ENCODE peak calls at places on chromosome 20, in eight cellular contexts. One of them, this sample, is unnamed.

GRCh38 chr20:63574156-63574828 is at the start of gene HELZ2:
- DNase-seq in tibial artery: peak; percentile 84
- DNase-seq in fibroblast of lung: peak; percentile 53
- DNase-seq in transverse colon: peak; percentile 88
- DNase-seq in heart right ventricle: peak; percentile 82
- DNase-seq in heart left ventricle: peak; percentile 81
- DNase-seq in PC-3: peak; percentile 58
- DNase-seq in naive thymus-derived CD4-positive, alpha-beta T cell: no peak
- DNase-seq in this sample: no peak

GRCh38 chr20:15799871-15800270 is 773.4 kb downstream of the KIF16B start:
- DNase-seq in tibial artery: no peak
- DNase-seq in fibroblast of lung: peak; percentile 15
- DNase-seq in transverse colon: no peak
- DNase-seq in heart right ventricle: no peak
- DNase-seq in heart left ventricle: no peak
- DNase-seq in PC-3: peak; percentile 79
- DNase-seq in naive thymus-derived CD4-positive, alpha-beta T cell: no peak
- DNase-seq in this sample: no peak

GRCh38 chr20:30168025-30168799 is 1089.3 kb upstream of the DEFB115 start:
- DNase-seq in tibial artery: peak; percentile 59
- DNase-seq in fibroblast of lung: no peak
- DNase-seq in transverse colon: no peak
- DNase-seq in heart right ventricle: peak; percentile 6
- DNase-seq in heart left ventricle: peak; percentile 9
- DNase-seq in PC-3: no peak
- DNase-seq in naive thymus-derived CD4-positive, alpha-beta T cell: peak; percentile 26
- DNase-seq in this sample: no peak

GRCh38 chr20:48826883-48827771 is 672 bp downstream of the PREX1 start:
- DNase-seq in tibial artery: no peak
- DNase-seq in fibroblast of lung: peak; percentile 39
- DNase-seq in transverse colon: peak; percentile 19
- DNase-seq in heart right ventricle: no peak
- DNase-seq in heart left ventricle: no peak
- DNase-seq in PC-3: peak; percentile 24
- DNase-seq in naive thymus-derived CD4-positive, alpha-beta T cell: no peak
- DNase-seq in this sample: no peak

GRCh38 chr20:56411759-56412472 is at the start of gene CASS4:
- DNase-seq in tibial artery: no peak
- DNase-seq in fibroblast of lung: peak; percentile 91
- DNase-seq in transverse colon: no peak
- DNase-seq in heart right ventricle: peak; percentile 34
- DNase-seq in heart left ventricle: peak; percentile 47
- DNase-seq in PC-3: peak; percentile 43
- DNase-seq in naive thymus-derived CD4-positive, alpha-beta T cell: peak; percentile 72
- DNase-seq in this sample: no peak

GRCh38 chr20:4729265-4729664 is 7.6 kb downstream of the PRND start:
- DNase-seq in tibial artery: no peak
- DNase-seq in fibroblast of lung: no peak
- DNase-seq in transverse colon: no peak
- DNase-seq in heart right ventricle: no peak
- DNase-seq in heart left ventricle: no peak
- DNase-seq in PC-3: no peak
- DNase-seq in naive thymus-derived CD4-positive, alpha-beta T cell: no peak
- DNase-seq in this sample: no peak

GRCh38 chr20:59776059-59776603 is 157.3 kb downstream of the SYCP2 start:
- DNase-seq in tibial artery: peak; percentile 21
- DNase-seq in fibroblast of lung: no peak
- DNase-seq in transverse colon: no peak
- DNase-seq in heart right ventricle: no peak
- DNase-seq in heart left ventricle: no peak
- DNase-seq in PC-3: no peak
- DNase-seq in naive thymus-derived CD4-positive, alpha-beta T cell: no peak
- DNase-seq in this sample: no peak

GRCh38 chr20:50586531-50587232 is 76.5 kb downstream of the PTPN1 start:
- DNase-seq in tibial artery: no peak
- DNase-seq in fibroblast of lung: no peak
- DNase-seq in transverse colon: no peak
- DNase-seq in heart right ventricle: no peak
- DNase-seq in heart left ventricle: no peak
- DNase-seq in PC-3: no peak
- DNase-seq in naive thymus-derived CD4-positive, alpha-beta T cell: no peak
- DNase-seq in this sample: no peak

GRCh38 chr20:11166716-11167115 is 492.9 kb upstream of the JAG1 start:
- DNase-seq in tibial artery: no peak
- DNase-seq in fibroblast of lung: no peak
- DNase-seq in transverse colon: no peak
- DNase-seq in heart right ventricle: no peak
- DNase-seq in heart left ventricle: no peak
- DNase-seq in PC-3: no peak
- DNase-seq in naive thymus-derived CD4-positive, alpha-beta T cell: no peak
- DNase-seq in this sample: no peak

GRCh38 chr20:31811198-31811597 is 8.0 kb upstream of the MYLK2 start:
- DNase-seq in tibial artery: no peak
- DNase-seq in fibroblast of lung: no peak
- DNase-seq in transverse colon: no peak
- DNase-seq in heart right ventricle: no peak
- DNase-seq in heart left ventricle: no peak
- DNase-seq in PC-3: no peak
- DNase-seq in naive thymus-derived CD4-positive, alpha-beta T cell: no peak
- DNase-seq in this sample: no peak

GRCh38 chr20:50085146-50085480 is 27.8 kb downstream of the UBE2V1 start:
- DNase-seq in tibial artery: peak; percentile 33
- DNase-seq in fibroblast of lung: no peak
- DNase-seq in transverse colon: no peak
- DNase-seq in heart right ventricle: no peak
- DNase-seq in heart left ventricle: no peak
- DNase-seq in PC-3: no peak
- DNase-seq in naive thymus-derived CD4-positive, alpha-beta T cell: no peak
- DNase-seq in this sample: no peak

GRCh38 chr20:48638546-48638945 is 189.3 kb downstream of the PREX1 start:
- DNase-seq in tibial artery: no peak
- DNase-seq in fibroblast of lung: peak; percentile 80
- DNase-seq in transverse colon: no peak
- DNase-seq in heart right ventricle: no peak
- DNase-seq in heart left ventricle: no peak
- DNase-seq in PC-3: peak; percentile 59
- DNase-seq in naive thymus-derived CD4-positive, alpha-beta T cell: no peak
- DNase-seq in this sample: no peak

GRCh38 chr20:1588869-1589460 is 30.8 kb downstream of the SIRPB1 start:
- DNase-seq in tibial artery: no peak
- DNase-seq in fibroblast of lung: no peak
- DNase-seq in transverse colon: no peak
- DNase-seq in heart right ventricle: no peak
- DNase-seq in heart left ventricle: no peak
- DNase-seq in PC-3: no peak
- DNase-seq in naive thymus-derived CD4-positive, alpha-beta T cell: no peak
- DNase-seq in this sample: no peak

GRCh38 chr20:47821481-47822100 is 36.3 kb upstream of the SULF2 start:
- DNase-seq in tibial artery: peak; percentile 43
- DNase-seq in fibroblast of lung: peak; percentile 47
- DNase-seq in transverse colon: no peak
- DNase-seq in heart right ventricle: no peak
- DNase-seq in heart left ventricle: no peak
- DNase-seq in PC-3: peak; percentile 96
- DNase-seq in naive thymus-derived CD4-positive, alpha-beta T cell: no peak
- DNase-seq in this sample: peak; percentile 68

DNA sequence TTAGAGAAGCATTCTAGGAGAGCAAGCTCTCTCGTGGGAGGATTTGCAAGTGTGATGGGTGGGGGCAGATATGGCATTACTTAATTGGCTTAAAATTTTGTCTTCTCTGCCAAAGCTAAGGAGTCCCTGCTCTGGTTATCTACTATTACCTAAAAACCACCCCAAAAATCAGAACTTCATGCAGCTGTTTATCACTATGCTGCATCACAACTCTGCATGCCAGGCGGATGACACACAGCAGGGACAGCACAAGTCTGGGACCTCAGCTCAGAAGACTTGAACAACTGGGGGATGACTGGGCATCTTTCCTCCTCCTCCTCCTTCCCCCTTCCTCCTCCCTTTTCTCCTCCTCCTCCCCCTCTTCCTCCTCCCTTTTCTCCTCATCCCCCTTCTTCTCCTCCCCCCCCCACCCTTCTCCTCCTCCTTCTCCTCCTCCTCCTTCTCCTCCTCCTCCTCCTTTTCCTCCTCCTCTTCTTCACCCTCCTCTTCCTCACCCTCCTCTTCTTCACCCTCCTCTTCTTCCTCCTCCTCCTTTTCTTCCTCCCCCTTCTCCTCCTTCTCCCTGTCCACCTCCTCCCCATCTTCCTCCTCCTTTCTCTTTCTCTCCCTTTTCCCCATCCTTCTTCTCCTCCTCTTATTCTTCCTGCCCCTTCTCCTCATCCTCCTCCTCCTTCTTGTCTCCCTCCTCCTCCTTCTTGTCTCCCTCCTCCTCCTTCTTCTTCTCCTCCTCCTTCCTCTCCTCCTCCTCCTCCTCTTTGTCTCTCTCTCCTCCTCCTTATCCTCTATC is 218.6 kb upstream of the PMEPA1 start:
- DNase-seq in tibial artery: no peak
- DNase-seq in fibroblast of lung: peak; percentile 68
- DNase-seq in transverse colon: no peak
- DNase-seq in heart right ventricle: no peak
- DNase-seq in heart left ventricle: no peak
- DNase-seq in PC-3: peak; percentile 66
- DNase-seq in naive thymus-derived CD4-positive, alpha-beta T cell: no peak
- DNase-seq in this sample: no peak
- H3K27ac ChIP-seq in tibial artery: no peak overlapping the region
- H3K27ac ChIP-seq in fibroblast of lung: no peak overlapping the region
- H3K27ac ChIP-seq in transverse colon: no peak overlapping the region
- H3K27ac ChIP-seq in heart right ventricle: no peak overlapping the region
- H3K27ac ChIP-seq in heart left ventricle: no peak overlapping the region
- H3K27ac ChIP-seq in PC-3: no peak overlapping the region
- H3K27ac ChIP-seq in naive thymus-derived CD4-positive, alpha-beta T cell: no peak overlapping the region
- H3K27ac ChIP-seq in this sample: no peak overlapping the region

GRCh38 chr20:44583179-44583578 is 800 bp downstream of the PKIG start:
- DNase-seq in tibial artery: no peak
- DNase-seq in fibroblast of lung: no peak
- DNase-seq in transverse colon: no peak
- DNase-seq in heart right ventricle: no peak
- DNase-seq in heart left ventricle: no peak
- DNase-seq in PC-3: no peak
- DNase-seq in naive thymus-derived CD4-positive, alpha-beta T cell: no peak
- DNase-seq in this sample: no peak

GRCh38 chr20:44580581-44581268 is 1.7 kb upstream of the PKIG start:
- DNase-seq in tibial artery: no peak
- DNase-seq in fibroblast of lung: no peak
- DNase-seq in transverse colon: no peak
- DNase-seq in heart right ventricle: no peak
- DNase-seq in heart left ventricle: no peak
- DNase-seq in PC-3: peak; percentile 66
- DNase-seq in naive thymus-derived CD4-positive, alpha-beta T cell: no peak
- DNase-seq in this sample: no peak

GRCh38 chr20:44579313-44580090 is 2.9 kb upstream of the PKIG start:
- DNase-seq in tibial artery: no peak
- DNase-seq in fibroblast of lung: no peak
- DNase-seq in transverse colon: no peak
- DNase-seq in heart right ventricle: no peak
- DNase-seq in heart left ventricle: no peak
- DNase-seq in PC-3: no peak
- DNase-seq in naive thymus-derived CD4-positive, alpha-beta T cell: no peak
- DNase-seq in this sample: no peak

GRCh38 chr20:44582321-44583025 is at the start of gene PKIG:
- DNase-seq in tibial artery: no peak
- DNase-seq in fibroblast of lung: peak; percentile 89
- DNase-seq in transverse colon: no peak
- DNase-seq in heart right ventricle: peak; percentile 85
- DNase-seq in heart left ventricle: peak; percentile 81
- DNase-seq in PC-3: no peak
- DNase-seq in naive thymus-derived CD4-positive, alpha-beta T cell: no peak
- DNase-seq in this sample: no peak

GRCh38 chr20:44581515-44581914 is 864 bp upstream of the PKIG start:
- DNase-seq in tibial artery: no peak
- DNase-seq in fibroblast of lung: no peak
- DNase-seq in transverse colon: no peak
- DNase-seq in heart right ventricle: no peak
- DNase-seq in heart left ventricle: no peak
- DNase-seq in PC-3: no peak
- DNase-seq in naive thymus-derived CD4-positive, alpha-beta T cell: no peak
- DNase-seq in this sample: no peak
- H3K27ac ChIP-seq in tibial artery: peak overlapping the region; percentile 79
- H3K27ac ChIP-seq in fibroblast of lung: peak overlapping the region; percentile 84
- H3K27ac ChIP-seq in transverse colon: peak overlapping the region; percentile 86
- H3K27ac ChIP-seq in heart right ventricle: peak overlapping the region; percentile 87
- H3K27ac ChIP-seq in heart left ventricle: peak overlapping the region; percentile 96
- H3K27ac ChIP-seq in PC-3: no peak overlapping the region
- H3K27ac ChIP-seq in naive thymus-derived CD4-positive, alpha-beta T cell: no peak overlapping the region
- H3K27ac ChIP-seq in this sample: no peak overlapping the region

DNA sequence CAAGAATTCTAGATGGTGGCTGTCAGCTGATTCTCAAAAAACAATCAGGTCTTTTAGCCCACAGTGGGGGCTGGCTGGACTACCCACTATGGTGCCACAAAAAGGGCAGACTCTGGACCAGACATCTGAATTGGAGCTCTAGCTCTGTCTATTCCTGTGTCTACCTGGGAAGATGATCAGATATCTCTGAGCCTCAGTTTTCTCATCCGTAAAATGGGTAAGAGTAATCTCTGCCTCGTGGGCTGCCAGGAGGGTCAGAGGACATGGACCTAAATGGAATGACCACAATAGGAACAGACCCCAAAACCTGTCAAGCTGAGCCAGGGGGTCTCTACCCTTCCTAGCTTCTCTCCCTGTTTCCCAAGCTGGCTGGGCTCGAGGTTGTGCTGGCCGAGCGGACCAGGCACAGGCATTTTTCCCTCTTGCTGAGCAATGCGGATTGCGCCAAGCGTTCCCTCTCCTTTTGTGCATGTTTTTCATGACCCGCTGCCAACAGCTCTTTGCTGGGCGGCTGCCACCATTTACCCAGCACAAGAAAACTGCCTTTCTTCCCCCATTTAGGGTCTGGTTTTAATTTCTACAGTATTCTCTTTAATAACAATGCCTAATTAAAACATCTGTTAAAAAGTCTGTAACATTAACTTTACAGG is 74.7 kb upstream of the MAFB start:
- DNase-seq in tibial artery: peak; percentile 93
- DNase-seq in fibroblast of lung: peak; percentile 16
- DNase-seq in transverse colon: no peak
- DNase-seq in heart right ventricle: no peak
- DNase-seq in heart left ventricle: no peak
- DNase-seq in PC-3: no peak
- DNase-seq in naive thymus-derived CD4-positive, alpha-beta T cell: no peak
- DNase-seq in this sample: no peak
- H3K27ac ChIP-seq in tibial artery: peak overlapping the region; percentile 46
- H3K27ac ChIP-seq in fibroblast of lung: no peak overlapping the region
- H3K27ac ChIP-seq in transverse colon: no peak overlapping the region
- H3K27ac ChIP-seq in heart right ventricle: no peak overlapping the region
- H3K27ac ChIP-seq in heart left ventricle: no peak overlapping the region
- H3K27ac ChIP-seq in PC-3: no peak overlapping the region
- H3K27ac ChIP-seq in naive thymus-derived CD4-positive, alpha-beta T cell: no peak overlapping the region
- H3K27ac ChIP-seq in this sample: no peak overlapping the region

GRCh38 chr20:62428396-62429160 is 1.2 kb upstream of the RBBP8NL start:
- DNase-seq in tibial artery: no peak
- DNase-seq in fibroblast of lung: no peak
- DNase-seq in transverse colon: no peak
- DNase-seq in heart right ventricle: no peak
- DNase-seq in heart left ventricle: no peak
- DNase-seq in PC-3: no peak
- DNase-seq in naive thymus-derived CD4-positive, alpha-beta T cell: no peak
- DNase-seq in this sample: no peak
- H3K27ac ChIP-seq in tibial artery: no peak overlapping the region
- H3K27ac ChIP-seq in fibroblast of lung: no peak overlapping the region
- H3K27ac ChIP-seq in transverse colon: no peak overlapping the region
- H3K27ac ChIP-seq in heart right ventricle: no peak overlapping the region
- H3K27ac ChIP-seq in heart left ventricle: no peak overlapping the region
- H3K27ac ChIP-seq in PC-3: no peak overlapping the region
- H3K27ac ChIP-seq in naive thymus-derived CD4-positive, alpha-beta T cell: no peak overlapping the region
- H3K27ac ChIP-seq in this sample: no peak overlapping the region

This sample was measured in epithelial cell of prostate.